ENCODE peak calls at places on chromosomes 7 and 10, in five cellular contexts. G, V, L, R and W are unnamed samples.

GRCh38 chr10:71520042-71520441 is 123.3 kb downstream of the CDH23 start:
- DNase-seq in V (no peak), G (no peak), L (no peak), R (no peak), W (no peak)

GRCh38 chr7:102284891-102285540 is 1.7 kb upstream of the SH2B2 start:
- DNase-seq in L (no peak), G (no peak), R (no peak), V (peak), W (no peak)

GRCh38 chr7:34069676-34070075 is 164.3 kb downstream of the BMPER start:
- DNase-seq in R (no peak), L (no peak), V (no peak), G (no peak), W (peak)

GRCh38 chr10:7003821-7004220 is 407.0 kb downstream of the SFMBT2 start:
- DNase-seq in G (no peak), L (no peak), V (no peak), R (no peak), W (no peak)

GRCh38 chr7:54749200-54749599 is 9.8 kb downstream of the SEC61G start:
- DNase-seq in R (no peak), L (no peak), G (no peak), V (no peak), W (no peak)

GRCh38 chr7:38393874-38394273 is 120.4 kb upstream of the TARP start:
- DNase-seq in V (no peak), L (no peak), R (no peak), G (no peak), W (no peak)

GRCh38 chr10:23358357-23358756 is 13.8 kb upstream of the C10orf67 start:
- DNase-seq in R (no peak), L (peak), G (no peak), V (no peak), W (no peak)

GRCh38 chr7:137969828-137970227 is 32.1 kb downstream of the CREB3L2 start:
- DNase-seq in R (no peak), L (no peak), G (no peak), V (no peak), W (no peak)

GRCh38 chr7:3241686-3242258 is 59.3 kb upstream of the SDK1 start:
- DNase-seq in V (no peak), L (no peak), R (no peak), G (no peak), W (no peak)

GRCh38 chr10:122292376-122292775 is 21.3 kb downstream of the BTBD16 start:
- DNase-seq in V (no peak), G (no peak), R (no peak), L (no peak), W (no peak)

GRCh38 chr10:106493166-106493565 is 671.3 kb downstream of the SORCS1 start:
- DNase-seq in L (no peak), R (no peak), G (no peak), V (no peak), W (no peak)

GRCh38 chr10:112996462-112996861 is 46.4 kb downstream of the TCF7L2 start:
- DNase-seq in L (no peak), V (no peak), R (no peak), G (no peak), W (no peak)